ENCODE peak calls at places on chromosomes 4 and X, in six cellular contexts. L is WTC11; I is EH; N is naive thymus-derived CD4-positive, alpha-beta T cell; R is T1000; K is skeletal muscle cell. Q is an unnamed sample.

GRCh38 chr4:119243868-119244267 is 31.4 kb downstream of the USP53 start:
- DNase-seq in L (no peak), I (no peak), N (no peak), R (no peak), K (no peak), Q (no peak)

GRCh38 chr4:147969573-147969972 is 237.7 kb downstream of the ARHGAP10 start:
- DNase-seq in L (no peak), I (no peak), N (no peak), R (no peak), K (no peak), Q (no peak)

GRCh38 chrX:54482839-54483593 is 13.0 kb downstream of the FGD1 start:
- DNase-seq in L (peak; percentile 31), I (peak; percentile 28), N (no peak), R (no peak), K (no peak), Q (no peak)

GRCh38 chr4:123495530-123495929 is 98.9 kb downstream of the SPRY1 start:
- DNase-seq in L (no peak), I (no peak), N (no peak), R (no peak), K (no peak), Q (no peak)

GRCh38 chr4:13875160-13875559 is 247.6 kb upstream of the BOD1L1 start:
- DNase-seq in L (no peak), I (no peak), N (no peak), R (no peak), K (no peak), Q (no peak)

GRCh38 chr4:26272654-26273307 is 48.0 kb upstream of the RBPJ start:
- DNase-seq in L (no peak), I (no peak), N (no peak), R (no peak), K (no peak), Q (no peak)

GRCh38 chr4:155025762-155026457 is 182.5 kb upstream of the NPY2R start:
- DNase-seq in L (peak; percentile 81), I (peak; percentile 1), N (no peak), R (no peak), K (no peak), Q (peak; percentile 15)

GRCh38 chr4:3257125-3257690 is 8.2 kb downstream of the MSANTD1 start:
- DNase-seq in L (no peak), I (no peak), N (no peak), R (no peak), K (no peak), Q (no peak)

GRCh38 chr4:97525236-97525635 is 618.0 kb downstream of the STPG2 start:
- DNase-seq in L (no peak), I (no peak), N (no peak), R (no peak), K (no peak), Q (no peak)

GRCh38 chrX:100098660-100099375 is 311.3 kb downstream of the PCDH19 start:
- DNase-seq in L (no peak), I (peak; percentile 48), N (no peak), R (no peak), K (peak; percentile 10), Q (no peak)

GRCh38 chr4:176156656-176157055 is 38.7 kb downstream of the SPATA4 start:
- DNase-seq in L (no peak), I (no peak), N (no peak), R (no peak), K (peak; percentile 26), Q (no peak)

GRCh38 chrX:19569930-19570329 is 54.6 kb upstream of the MAP3K15 start:
- DNase-seq in L (no peak), I (no peak), N (no peak), R (no peak), K (no peak), Q (no peak)

GRCh38 chr4:85370400-85371032 is 104.4 kb upstream of the ARHGAP24 start:
- DNase-seq in L (peak; percentile 52), I (peak; percentile 53), N (no peak), R (peak; percentile 33), K (no peak), Q (peak; percentile 10)

GRCh38 chrX:51395807-51396728 is 63.4 kb downstream of the NUDT10 start:
- DNase-seq in L (peak; percentile 40), I (peak; percentile 0), N (peak; percentile 70), R (no peak), K (no peak), Q (peak; percentile 69)

GRCh38 chrX:16917120-16917519 is 29.3 kb upstream of the REPS2 start:
- DNase-seq in L (no peak), I (no peak), N (no peak), R (no peak), K (no peak), Q (no peak)

GRCh38 chr4:42768125-42768748 is 111.3 kb upstream of the ATP8A1 start:
- DNase-seq in L (peak; percentile 61), I (no peak), N (no peak), R (no peak), K (no peak), Q (peak; percentile 28)

GRCh38 chrX:63764946-63765345 is 20.1 kb downstream of the ARHGEF9 start:
- DNase-seq in L (no peak), I (peak; percentile 57), N (no peak), R (no peak), K (no peak), Q (no peak)

GRCh38 chr4:76504613-76505465 is 69.8 kb downstream of the SHROOM3 start:
- DNase-seq in L (no peak), I (peak; percentile 66), N (peak; percentile 26), R (no peak), K (no peak), Q (peak; percentile 48)

GRCh38 chr4:154643493-154643892 is 31.0 kb upstream of the FGG start:
- DNase-seq in L (no peak), I (no peak), N (no peak), R (no peak), K (no peak), Q (no peak)

GRCh38 chr4:136009258-136009832 is 1522.9 kb downstream of the PCDH18 start:
- DNase-seq in L (no peak), I (no peak), N (no peak), R (no peak), K (no peak), Q (no peak)